ENCODE peak calls at places on chromosomes 1 and 21, in five cellular contexts. L, N, C, P and S are unnamed samples.

GRCh38 chr1:162706003-162706402 is 73.7 kb downstream of the DDR2 start:
- DNase-seq in L (no peak), N (no peak), C (no peak), P (no peak), S (no peak)

GRCh38 chr1:75134939-75135828 is 996 bp downstream of the LHX8 start:
- DNase-seq in L (no peak), N (no peak), C (peak), P (no peak), S (peak)

GRCh38 chr1:9809122-9809521 is 14.6 kb downstream of the CLSTN1 start:
- DNase-seq in L (no peak), N (no peak), C (no peak), P (no peak), S (peak)

GRCh38 chr1:200258447-200259375 is 151.1 kb downstream of the ZNF281 start:
- DNase-seq in L (peak), N (no peak), C (peak), P (peak), S (no peak)

GRCh38 chr1:52059326-52059725 is 3.2 kb downstream of the BTF3L4 start:
- DNase-seq in L (no peak), N (no peak), C (peak), P (no peak), S (no peak)

GRCh38 chr1:3022511-3022973 is 1.3 kb downstream of the ACTRT2 start:
- DNase-seq in L (no peak), N (no peak), C (no peak), P (no peak), S (no peak)

GRCh38 chr1:28195780-28196179 is 19.3 kb upstream of the PTAFR start:
- DNase-seq in L (no peak), N (no peak), C (no peak), P (no peak), S (no peak)

GRCh38 chr21:38388684-38389676 is 109.3 kb downstream of the ERG start:
- DNase-seq in L (no peak), N (no peak), C (no peak), P (no peak), S (no peak)

GRCh38 chr1:3836421-3836820 is 20.6 kb downstream of the CEP104 start:
- DNase-seq in L (no peak), N (no peak), C (peak), P (no peak), S (no peak)

GRCh38 chr1:2591581-2592261 is 5.1 kb downstream of the PRXL2B start:
- DNase-seq in L (no peak), N (no peak), C (no peak), P (no peak), S (no peak)

GRCh38 chr1:46030074-46030870 is 102.2 kb downstream of the PIK3R3 start:
- DNase-seq in L (no peak), N (no peak), C (no peak), P (no peak), S (no peak)

GRCh38 chr1:215987092-215987855 is 420.2 kb downstream of the KCTD3 start:
- DNase-seq in L (no peak), N (no peak), C (peak), P (no peak), S (no peak)

GRCh38 chr1:231421616-231421970 is 494 bp downstream of the EGLN1 start:
- DNase-seq in L (peak), N (no peak), C (peak), P (no peak), S (no peak)

GRCh38 chr1:199422206-199422605 is 605.3 kb upstream of the NR5A2 start:
- DNase-seq in L (no peak), N (no peak), C (peak), P (peak), S (no peak)

GRCh38 chr21:45477176-45478114 is 64.8 kb downstream of the SLC19A1 start:
- DNase-seq in L (no peak), N (no peak), C (no peak), P (no peak), S (no peak)